ENCODE peak calls at places on chromosomes 3 and 15, in eight cellular contexts. G is transverse colon, N is HepG2, D is H1, J is HCT116, A is HL-60, F is GM23338, E is GM12878. Z is an unnamed sample.

GRCh38 chr3:85710490-85710889 is 751.7 kb downstream of the CADM2 start:
- DNase-seq in G (no peak), N (no peak), D (no peak), E (no peak), A (no peak), J (no peak), F (no peak), Z (no peak)

GRCh38 chr3:170520996-170521395 is 64.9 kb downstream of the SLC7A14 start:
- DNase-seq in J (no peak), E (no peak), N (no peak), F (no peak), D (no peak), G (no peak), A (no peak), Z (no peak)

GRCh38 chr3:104952587-104952986 is 414.1 kb upstream of the ALCAM start:
- DNase-seq in E (no peak), F (no peak), A (no peak), N (no peak), D (no peak), G (no peak), J (no peak), Z (no peak)

GRCh38 chr15:74933573-74933972 is 4.3 kb downstream of the COX5A start:
- DNase-seq in N (no peak), G (no peak), E (no peak), A (no peak), F (no peak), D (no peak), J (no peak), Z (no peak)

GRCh38 chr3:102444101-102444500 is 9.3 kb downstream of the ZPLD1 start:
- DNase-seq in F (no peak), E (no peak), D (no peak), J (no peak), A (no peak), N (no peak), G (no peak), Z (no peak)

GRCh38 chr3:105868450-105868744 is 415 bp downstream of the CBLB start:
- DNase-seq in G (peak), J (no peak), A (peak), N (peak), F (peak), D (peak), E (no peak), Z (peak)

GRCh38 chr3:123100192-123100776 is 33.5 kb downstream of the PDIA5 start:
- DNase-seq in G (no peak), A (no peak), F (no peak), J (no peak), N (no peak), E (no peak), D (no peak), Z (no peak)

GRCh38 chr3:144200004-144200403 is 228.4 kb downstream of the DIPK2A start:
- DNase-seq in J (no peak), F (no peak), A (no peak), G (no peak), E (no peak), D (no peak), N (no peak), Z (no peak)

GRCh38 chr3:54262541-54262940 is 140.2 kb downstream of the CACNA2D3 start:
- DNase-seq in J (no peak), G (no peak), A (peak), D (no peak), N (no peak), E (no peak), F (no peak), Z (no peak)

GRCh38 chr3:133426721-133427120 is 26.9 kb downstream of the BFSP2 start:
- DNase-seq in J (no peak), N (no peak), D (no peak), G (no peak), F (no peak), E (no peak), A (no peak), Z (no peak)

GRCh38 chr3:130374033-130374432 is 28.6 kb downstream of the COL6A5 start:
- DNase-seq in G (no peak), J (no peak), E (no peak), F (no peak), N (no peak), D (no peak), A (no peak), Z (no peak)

GRCh38 chr3:65523878-65524277 is 514.8 kb downstream of the MAGI1 start:
- DNase-seq in D (no peak), J (no peak), A (no peak), E (no peak), N (no peak), F (no peak), G (no peak), Z (no peak)

GRCh38 chr3:189386739-189387138 is 215.0 kb downstream of the TPRG1 start:
- DNase-seq in G (no peak), D (no peak), A (no peak), E (no peak), J (no peak), F (no peak), N (no peak), Z (no peak)

GRCh38 chr3:117597865-117598264 is 888.3 kb downstream of the TUSC7 start:
- DNase-seq in N (no peak), D (no peak), E (no peak), J (no peak), G (no peak), F (no peak), A (no peak), Z (no peak)

GRCh38 chr3:197186887-197187588 is 111.4 kb downstream of the DLG1 start:
- DNase-seq in A (peak), G (no peak), E (peak), N (peak), J (peak), D (no peak), F (peak), Z (no peak)

GRCh38 chr3:152120606-152121291 is 148.0 kb upstream of the MBNL1 start:
- DNase-seq in J (no peak), A (no peak), N (no peak), E (no peak), F (no peak), G (no peak), D (no peak), Z (no peak)

GRCh38 chr3:81743096-81744025 is 18.1 kb downstream of the GBE1 start:
- DNase-seq in J (peak), F (peak), G (no peak), D (no peak), A (peak), N (no peak), E (no peak), Z (no peak)

GRCh38 chr3:177201707-177202397 is 4.6 kb upstream of the TBL1XR1 start:
- DNase-seq in J (no peak), A (peak), F (no peak), D (no peak), G (peak), E (peak), N (no peak), Z (peak)

DNA sequence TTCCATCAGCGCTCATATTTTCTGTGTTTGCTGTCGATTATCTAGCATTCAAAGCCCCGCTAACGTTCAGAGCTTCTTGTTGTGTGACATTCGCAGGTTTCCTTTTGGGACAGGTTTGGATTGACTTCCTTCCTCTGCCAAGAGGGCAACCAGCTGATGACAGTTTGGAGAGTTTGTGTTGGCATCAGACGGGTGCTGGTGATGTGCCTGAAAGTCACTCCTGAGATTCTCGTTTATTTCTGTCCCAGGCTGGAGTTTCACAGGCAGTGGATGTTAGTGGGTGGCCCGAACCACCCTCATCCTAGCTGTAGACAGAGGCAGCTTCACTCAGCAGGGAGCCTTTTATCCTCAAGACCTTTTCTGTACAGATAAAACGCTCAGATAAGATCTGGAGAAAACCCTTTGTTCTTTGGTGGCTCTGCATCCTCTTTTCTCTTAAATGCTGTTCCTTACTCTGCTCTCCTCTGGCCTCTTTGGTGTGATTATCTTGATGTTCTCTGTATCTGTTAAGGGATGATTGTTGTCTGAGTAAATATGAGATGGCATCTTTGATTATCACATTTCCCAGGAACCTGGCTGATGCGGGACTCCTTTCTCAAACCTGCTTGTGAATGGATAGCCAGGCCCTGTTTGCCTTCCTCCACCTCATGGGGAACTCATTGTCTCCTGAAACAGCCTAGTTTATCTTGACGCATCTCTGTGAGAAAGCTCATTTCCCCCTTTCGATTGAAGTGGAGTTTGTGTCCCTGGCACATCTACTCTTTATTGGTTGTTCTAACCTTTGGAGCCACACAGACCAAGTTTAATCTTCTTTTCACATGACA is 35.9 kb downstream of the CGNL1 start:
- DNase-seq in D (no peak), N (no peak), J (no peak), A (no peak), E (no peak), F (no peak), G (no peak), Z (no peak)
- TF ChIP-seq POLR2AphosphoS5 in D (no peak), N (no peak), J (no peak), A (no peak), E (no peak), F (no peak), G (no peak), Z (no peak)

GRCh38 chr3:190401943-190402342 is 14.0 kb downstream of the CLDN16 start:
- DNase-seq in D (no peak), F (no peak), G (no peak), N (no peak), J (no peak), A (peak), E (no peak), Z (no peak)
- TF ChIP-seq POLR2AphosphoS5 in D (no peak), F (no peak), G (no peak), N (no peak), J (no peak), A (no peak), E (no peak), Z (no peak)

DNA sequence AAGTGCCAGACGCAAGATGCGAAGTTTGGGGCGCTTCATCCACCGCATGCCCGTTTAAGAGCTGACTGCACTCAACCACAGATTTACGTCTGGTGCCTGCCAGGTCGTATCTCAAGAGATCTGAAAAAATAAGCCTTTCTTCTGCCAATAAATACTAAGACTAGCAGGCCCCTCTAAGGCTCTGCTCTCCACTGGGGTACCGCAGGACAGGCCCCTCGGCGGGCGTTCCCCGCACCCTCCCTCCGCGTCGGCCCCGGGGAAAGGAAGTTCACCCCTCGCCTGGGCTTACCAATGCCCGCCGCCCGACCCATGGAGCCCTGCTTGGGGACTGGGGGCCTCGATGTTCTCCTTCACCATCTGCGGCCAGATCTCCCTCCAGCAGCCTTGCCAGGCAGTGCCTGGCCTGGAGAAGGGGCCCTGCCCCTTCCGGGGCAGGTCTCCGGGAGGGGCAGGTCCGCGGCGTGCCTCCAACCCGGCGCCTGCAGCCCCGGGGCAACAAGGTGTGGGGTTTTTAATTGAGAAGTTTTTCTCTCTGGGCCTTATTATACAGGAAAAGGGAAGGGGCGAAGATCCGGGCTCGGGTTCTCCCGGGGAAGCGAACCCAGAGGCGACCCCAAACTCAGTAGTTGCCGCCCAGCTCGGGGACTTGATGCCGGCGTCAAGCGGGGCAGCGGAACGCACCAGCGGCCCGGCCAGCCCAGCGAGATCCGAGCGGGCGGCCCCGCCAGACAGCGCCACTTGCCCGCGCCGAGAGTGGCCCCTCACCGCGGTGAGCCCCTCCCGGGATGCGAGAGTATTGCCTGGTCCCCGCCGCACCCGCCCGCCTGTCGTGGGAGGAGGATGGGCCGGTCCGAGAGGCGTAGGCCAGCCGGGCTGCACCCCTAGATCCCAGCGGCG is 742 bp downstream of the GOLGA8B start:
- DNase-seq in D (peak), N (no peak), E (no peak), G (peak), F (peak), J (peak), A (peak), Z (peak)
- TF ChIP-seq POLR2AphosphoS5 in D (no peak), N (peak), E (no peak), G (no peak), F (no peak), J (peak), A (no peak), Z (no peak)

GRCh38 chr3:66762888-66763287 is 235.2 kb upstream of the KBTBD8 start:
- DNase-seq in G (no peak), E (no peak), N (no peak), J (no peak), D (no peak), A (no peak), F (no peak), Z (no peak)

GRCh38 chr3:66761093-66761780 is 236.9 kb upstream of the KBTBD8 start:
- DNase-seq in J (no peak), F (no peak), E (no peak), G (no peak), N (no peak), A (no peak), D (no peak), Z (no peak)

DNA sequence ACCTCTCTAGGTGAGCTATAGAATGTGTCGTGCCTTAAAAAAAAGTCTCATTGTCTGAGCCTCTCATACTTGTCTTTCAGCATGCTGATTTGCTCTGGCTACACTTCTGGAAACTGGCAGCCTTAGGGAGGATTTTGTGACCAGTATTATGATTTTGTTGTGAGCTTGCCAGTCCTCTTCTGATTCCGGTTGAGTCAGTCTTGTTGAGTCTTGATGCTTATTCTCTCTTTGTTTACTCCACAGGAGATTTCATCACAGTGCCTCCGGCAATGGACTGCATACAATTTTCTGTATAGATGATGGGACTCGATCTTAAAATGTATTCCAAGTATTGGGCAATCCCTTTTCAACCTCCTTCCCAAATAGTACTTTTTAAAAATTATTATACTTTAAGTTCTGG is 234.8 kb upstream of the KBTBD8 start:
- DNase-seq in G (no peak), N (no peak), D (no peak), E (no peak), F (no peak), J (no peak), A (no peak), Z (no peak)
- TF ChIP-seq POLR2AphosphoS5 in G (no peak), N (no peak), D (no peak), E (no peak), F (no peak), J (no peak), A (no peak), Z (no peak)

GRCh38 chr3:11776346-11776745 is 70.3 kb downstream of the TAMM41 start:
- DNase-seq in G (no peak), J (no peak), F (no peak), E (no peak), N (no peak), A (no peak), D (no peak), Z (no peak)

GRCh38 chr3:11775493-11775892 is 71.2 kb downstream of the TAMM41 start:
- DNase-seq in J (no peak), G (no peak), E (no peak), D (no peak), F (no peak), A (no peak), N (no peak), Z (no peak)

GRCh38 chr3:11770477-11771381 is 76.0 kb downstream of the TAMM41 start:
- DNase-seq in N (peak), J (peak), A (peak), F (peak), G (peak), D (peak), E (peak), Z (peak)

GRCh38 chr3:11778248-11778647 is 68.4 kb downstream of the TAMM41 start:
- DNase-seq in D (no peak), N (no peak), J (no peak), A (no peak), E (no peak), F (no peak), G (no peak), Z (no peak)

GRCh38 chr3:11774296-11774877 is 72.3 kb downstream of the TAMM41 start:
- DNase-seq in G (peak), N (peak), E (no peak), A (no peak), J (peak), D (peak), F (peak), Z (no peak)
- TF ChIP-seq POLR2AphosphoS5 in G (no peak), N (no peak), E (no peak), A (no peak), J (no peak), D (no peak), F (no peak), Z (no peak)

Z was measured in GM12892.